ENCODE peak calls at places on chromosomes 13 and 19, in nine cellular contexts. One of them, this sample, is unnamed.

GRCh38 chr19:38666662-38667448 is 19.4 kb downstream of the ACTN4 start:
- DNase-seq in EH: peak; percentile 92
- DNase-seq in DMS153: no peak
- DNase-seq in HT-29: peak; percentile 49
- DNase-seq in Kasumi-1: peak; percentile 24
- DNase-seq in activated T-cell treated with anti-CD3 and anti-CD28 coated beads, Interleukin-2, amount 50 U/mL, for 72 hours: peak; percentile 32
- DNase-seq in GM13976: peak; percentile 76
- DNase-seq in HL-60: no peak
- DNase-seq in body of pancreas: peak; percentile 85
- DNase-seq in this sample: no peak

GRCh38 chr13:78625384-78625783 is 22.0 kb upstream of the POU4F1 start:
- DNase-seq in EH: no peak
- DNase-seq in DMS153: no peak
- DNase-seq in HT-29: no peak
- DNase-seq in Kasumi-1: no peak
- DNase-seq in activated T-cell treated with anti-CD3 and anti-CD28 coated beads, Interleukin-2, amount 50 U/mL, for 72 hours: no peak
- DNase-seq in GM13976: no peak
- DNase-seq in HL-60: no peak
- DNase-seq in body of pancreas: no peak
- DNase-seq in this sample: no peak

GRCh38 chr19:50402544-50403301 is 16.0 kb upstream of the SPIB start:
- DNase-seq in EH: no peak
- DNase-seq in DMS153: no peak
- DNase-seq in HT-29: no peak
- DNase-seq in Kasumi-1: no peak
- DNase-seq in activated T-cell treated with anti-CD3 and anti-CD28 coated beads, Interleukin-2, amount 50 U/mL, for 72 hours: no peak
- DNase-seq in GM13976: no peak
- DNase-seq in HL-60: no peak
- DNase-seq in body of pancreas: no peak
- DNase-seq in this sample: peak; percentile 32

GRCh38 chr19:51772977-51773376 is 12.0 kb downstream of the FPR2 start:
- DNase-seq in EH: no peak
- DNase-seq in DMS153: no peak
- DNase-seq in HT-29: no peak
- DNase-seq in Kasumi-1: no peak
- DNase-seq in activated T-cell treated with anti-CD3 and anti-CD28 coated beads, Interleukin-2, amount 50 U/mL, for 72 hours: no peak
- DNase-seq in GM13976: no peak
- DNase-seq in HL-60: peak; percentile 85
- DNase-seq in body of pancreas: no peak
- DNase-seq in this sample: no peak

GRCh38 chr19:15251010-15251748 is 18.9 kb upstream of the EPHX3 start:
- DNase-seq in EH: peak; percentile 98
- DNase-seq in DMS153: no peak
- DNase-seq in HT-29: no peak
- DNase-seq in Kasumi-1: no peak
- DNase-seq in activated T-cell treated with anti-CD3 and anti-CD28 coated beads, Interleukin-2, amount 50 U/mL, for 72 hours: no peak
- DNase-seq in GM13976: no peak
- DNase-seq in HL-60: no peak
- DNase-seq in body of pancreas: no peak
- DNase-seq in this sample: no peak

GRCh38 chr13:110495376-110495775 is 66.1 kb downstream of the RAB20 start:
- DNase-seq in EH: no peak
- DNase-seq in DMS153: no peak
- DNase-seq in HT-29: no peak
- DNase-seq in Kasumi-1: no peak
- DNase-seq in activated T-cell treated with anti-CD3 and anti-CD28 coated beads, Interleukin-2, amount 50 U/mL, for 72 hours: no peak
- DNase-seq in GM13976: no peak
- DNase-seq in HL-60: no peak
- DNase-seq in body of pancreas: no peak
- DNase-seq in this sample: no peak

GRCh38 chr13:42401376-42401775 is 129.4 kb downstream of the AKAP11 start:
- DNase-seq in EH: no peak
- DNase-seq in DMS153: no peak
- DNase-seq in HT-29: no peak
- DNase-seq in Kasumi-1: no peak
- DNase-seq in activated T-cell treated with anti-CD3 and anti-CD28 coated beads, Interleukin-2, amount 50 U/mL, for 72 hours: no peak
- DNase-seq in GM13976: no peak
- DNase-seq in HL-60: no peak
- DNase-seq in body of pancreas: no peak
- DNase-seq in this sample: no peak

GRCh38 chr19:28242317-28242927 is 970.5 kb downstream of the UQCRFS1 start:
- DNase-seq in EH: peak; percentile 2
- DNase-seq in DMS153: peak; percentile 23
- DNase-seq in HT-29: peak; percentile 68
- DNase-seq in Kasumi-1: no peak
- DNase-seq in activated T-cell treated with anti-CD3 and anti-CD28 coated beads, Interleukin-2, amount 50 U/mL, for 72 hours: no peak
- DNase-seq in GM13976: peak; percentile 30
- DNase-seq in HL-60: peak; percentile 10
- DNase-seq in body of pancreas: peak; percentile 38
- DNase-seq in this sample: peak; percentile 44

GRCh38 chr13:58977085-58977484 is 1186.6 kb downstream of the DIAPH3 start:
- DNase-seq in EH: no peak
- DNase-seq in DMS153: no peak
- DNase-seq in HT-29: no peak
- DNase-seq in Kasumi-1: no peak
- DNase-seq in activated T-cell treated with anti-CD3 and anti-CD28 coated beads, Interleukin-2, amount 50 U/mL, for 72 hours: no peak
- DNase-seq in GM13976: no peak
- DNase-seq in HL-60: no peak
- DNase-seq in body of pancreas: no peak
- DNase-seq in this sample: no peak

GRCh38 chr13:113927661-113928581 is 46.0 kb downstream of the C13orf46 start:
- DNase-seq in EH: peak; percentile 100
- DNase-seq in DMS153: no peak
- DNase-seq in HT-29: no peak
- DNase-seq in Kasumi-1: no peak
- DNase-seq in activated T-cell treated with anti-CD3 and anti-CD28 coated beads, Interleukin-2, amount 50 U/mL, for 72 hours: no peak
- DNase-seq in GM13976: no peak
- DNase-seq in HL-60: no peak
- DNase-seq in body of pancreas: no peak
- DNase-seq in this sample: no peak

GRCh38 chr13:71672527-71672926 is 194.5 kb downstream of the DACH1 start:
- DNase-seq in EH: no peak
- DNase-seq in DMS153: no peak
- DNase-seq in HT-29: peak; percentile 30
- DNase-seq in Kasumi-1: no peak
- DNase-seq in activated T-cell treated with anti-CD3 and anti-CD28 coated beads, Interleukin-2, amount 50 U/mL, for 72 hours: no peak
- DNase-seq in GM13976: no peak
- DNase-seq in HL-60: no peak
- DNase-seq in body of pancreas: no peak
- DNase-seq in this sample: peak; percentile 17

GRCh38 chr19:45406165-45406956 is at the start of gene POLR1G:
- DNase-seq in EH: peak; percentile 87
- DNase-seq in DMS153: peak; percentile 64
- DNase-seq in HT-29: peak; percentile 99
- DNase-seq in Kasumi-1: peak; percentile 91
- DNase-seq in activated T-cell treated with anti-CD3 and anti-CD28 coated beads, Interleukin-2, amount 50 U/mL, for 72 hours: peak; percentile 86
- DNase-seq in GM13976: peak; percentile 92
- DNase-seq in HL-60: peak; percentile 74
- DNase-seq in body of pancreas: peak; percentile 83
- DNase-seq in this sample: peak; percentile 90

GRCh38 chr13:35684432-35684831 is 207.9 kb upstream of the MAB21L1 start:
- DNase-seq in EH: no peak
- DNase-seq in DMS153: no peak
- DNase-seq in HT-29: no peak
- DNase-seq in Kasumi-1: no peak
- DNase-seq in activated T-cell treated with anti-CD3 and anti-CD28 coated beads, Interleukin-2, amount 50 U/mL, for 72 hours: no peak
- DNase-seq in GM13976: no peak
- DNase-seq in HL-60: no peak
- DNase-seq in body of pancreas: no peak
- DNase-seq in this sample: no peak

GRCh38 chr13:110264685-110265275 is 42.2 kb downstream of the COL4A1 start:
- DNase-seq in EH: no peak
- DNase-seq in DMS153: no peak
- DNase-seq in HT-29: no peak
- DNase-seq in Kasumi-1: no peak
- DNase-seq in activated T-cell treated with anti-CD3 and anti-CD28 coated beads, Interleukin-2, amount 50 U/mL, for 72 hours: no peak
- DNase-seq in GM13976: no peak
- DNase-seq in HL-60: no peak
- DNase-seq in body of pancreas: no peak
- DNase-seq in this sample: no peak

GRCh38 chr13:49234741-49235140 is 13.0 kb upstream of the CDADC1 start:
- DNase-seq in EH: no peak
- DNase-seq in DMS153: no peak
- DNase-seq in HT-29: no peak
- DNase-seq in Kasumi-1: no peak
- DNase-seq in activated T-cell treated with anti-CD3 and anti-CD28 coated beads, Interleukin-2, amount 50 U/mL, for 72 hours: no peak
- DNase-seq in GM13976: no peak
- DNase-seq in HL-60: no peak
- DNase-seq in body of pancreas: no peak
- DNase-seq in this sample: no peak

GRCh38 chr13:105979586-105979985 is 555.9 kb downstream of the EFNB2 start:
- DNase-seq in EH: peak; percentile 24
- DNase-seq in DMS153: peak; percentile 21
- DNase-seq in HT-29: peak; percentile 73
- DNase-seq in Kasumi-1: no peak
- DNase-seq in activated T-cell treated with anti-CD3 and anti-CD28 coated beads, Interleukin-2, amount 50 U/mL, for 72 hours: no peak
- DNase-seq in GM13976: no peak
- DNase-seq in HL-60: no peak
- DNase-seq in body of pancreas: peak; percentile 63
- DNase-seq in this sample: no peak

GRCh38 chr19:10510301-10510802 is 6.9 kb downstream of the S1PR5 start:
- DNase-seq in EH: peak; percentile 18
- DNase-seq in DMS153: no peak
- DNase-seq in HT-29: no peak
- DNase-seq in Kasumi-1: peak; percentile 14
- DNase-seq in activated T-cell treated with anti-CD3 and anti-CD28 coated beads, Interleukin-2, amount 50 U/mL, for 72 hours: peak; percentile 67
- DNase-seq in GM13976: peak; percentile 85
- DNase-seq in HL-60: no peak
- DNase-seq in body of pancreas: no peak
- DNase-seq in this sample: peak; percentile 81

GRCh38 chr19:10835089-10835753 is 791 bp downstream of the TMED1 start:
- DNase-seq in EH: no peak
- DNase-seq in DMS153: no peak
- DNase-seq in HT-29: no peak
- DNase-seq in Kasumi-1: no peak
- DNase-seq in activated T-cell treated with anti-CD3 and anti-CD28 coated beads, Interleukin-2, amount 50 U/mL, for 72 hours: no peak
- DNase-seq in GM13976: no peak
- DNase-seq in HL-60: no peak
- DNase-seq in body of pancreas: peak; percentile 40
- DNase-seq in this sample: no peak

GRCh38 chr13:104315606-104316005 is 1249.4 kb upstream of the SLC10A2 start:
- DNase-seq in EH: peak; percentile 69
- DNase-seq in DMS153: no peak
- DNase-seq in HT-29: peak; percentile 46
- DNase-seq in Kasumi-1: no peak
- DNase-seq in activated T-cell treated with anti-CD3 and anti-CD28 coated beads, Interleukin-2, amount 50 U/mL, for 72 hours: no peak
- DNase-seq in GM13976: no peak
- DNase-seq in HL-60: no peak
- DNase-seq in body of pancreas: no peak
- DNase-seq in this sample: no peak

GRCh38 chr13:72648513-72649065 is 78.8 kb downstream of the MZT1 start:
- DNase-seq in EH: peak; percentile 1
- DNase-seq in DMS153: no peak
- DNase-seq in HT-29: peak; percentile 38
- DNase-seq in Kasumi-1: no peak
- DNase-seq in activated T-cell treated with anti-CD3 and anti-CD28 coated beads, Interleukin-2, amount 50 U/mL, for 72 hours: no peak
- DNase-seq in GM13976: no peak
- DNase-seq in HL-60: no peak
- DNase-seq in body of pancreas: no peak
- DNase-seq in this sample: no peak

GRCh38 chr13:33381906-33382305 is 96.4 kb upstream of the STARD13 start:
- DNase-seq in EH: no peak
- DNase-seq in DMS153: no peak
- DNase-seq in HT-29: no peak
- DNase-seq in Kasumi-1: no peak
- DNase-seq in activated T-cell treated with anti-CD3 and anti-CD28 coated beads, Interleukin-2, amount 50 U/mL, for 72 hours: no peak
- DNase-seq in GM13976: no peak
- DNase-seq in HL-60: no peak
- DNase-seq in body of pancreas: no peak
- DNase-seq in this sample: no peak

GRCh38 chr19:12112238-12112637 is 27.9 kb downstream of the ZNF20 start:
- DNase-seq in EH: peak; percentile 46
- DNase-seq in DMS153: no peak
- DNase-seq in HT-29: no peak
- DNase-seq in Kasumi-1: no peak
- DNase-seq in activated T-cell treated with anti-CD3 and anti-CD28 coated beads, Interleukin-2, amount 50 U/mL, for 72 hours: no peak
- DNase-seq in GM13976: no peak
- DNase-seq in HL-60: no peak
- DNase-seq in body of pancreas: no peak
- DNase-seq in this sample: no peak

GRCh38 chr19:6249296-6249695 is 30.5 kb downstream of the MLLT1 start:
- DNase-seq in EH: peak; percentile 42
- DNase-seq in DMS153: no peak
- DNase-seq in HT-29: no peak
- DNase-seq in Kasumi-1: no peak
- DNase-seq in activated T-cell treated with anti-CD3 and anti-CD28 coated beads, Interleukin-2, amount 50 U/mL, for 72 hours: no peak
- DNase-seq in GM13976: no peak
- DNase-seq in HL-60: no peak
- DNase-seq in body of pancreas: no peak
- DNase-seq in this sample: no peak

GRCh38 chr19:39445258-39446071 is at the start of gene SUPT5H:
- DNase-seq in EH: peak; percentile 98
- DNase-seq in DMS153: peak; percentile 96
- DNase-seq in HT-29: peak; percentile 100
- DNase-seq in Kasumi-1: peak; percentile 95
- DNase-seq in activated T-cell treated with anti-CD3 and anti-CD28 coated beads, Interleukin-2, amount 50 U/mL, for 72 hours: peak; percentile 99
- DNase-seq in GM13976: peak; percentile 99
- DNase-seq in HL-60: peak; percentile 99
- DNase-seq in body of pancreas: peak; percentile 99
- DNase-seq in this sample: peak; percentile 96

GRCh38 chr13:98300956-98301641 is 124.0 kb upstream of the RNF113B start:
- DNase-seq in EH: peak; percentile 79
- DNase-seq in DMS153: no peak
- DNase-seq in HT-29: peak; percentile 91
- DNase-seq in Kasumi-1: no peak
- DNase-seq in activated T-cell treated with anti-CD3 and anti-CD28 coated beads, Interleukin-2, amount 50 U/mL, for 72 hours: no peak
- DNase-seq in GM13976: no peak
- DNase-seq in HL-60: no peak
- DNase-seq in body of pancreas: peak; percentile 55
- DNase-seq in this sample: no peak

GRCh38 chr13:36332986-36333385 is 13.2 kb downstream of the SPART start:
- DNase-seq in EH: peak; percentile 51
- DNase-seq in DMS153: no peak
- DNase-seq in HT-29: no peak
- DNase-seq in Kasumi-1: no peak
- DNase-seq in activated T-cell treated with anti-CD3 and anti-CD28 coated beads, Interleukin-2, amount 50 U/mL, for 72 hours: no peak
- DNase-seq in GM13976: no peak
- DNase-seq in HL-60: no peak
- DNase-seq in body of pancreas: no peak
- DNase-seq in this sample: no peak

GRCh38 chr13:110530839-110531499 is 30.6 kb downstream of the RAB20 start:
- DNase-seq in EH: no peak
- DNase-seq in DMS153: no peak
- DNase-seq in HT-29: no peak
- DNase-seq in Kasumi-1: no peak
- DNase-seq in activated T-cell treated with anti-CD3 and anti-CD28 coated beads, Interleukin-2, amount 50 U/mL, for 72 hours: no peak
- DNase-seq in GM13976: no peak
- DNase-seq in HL-60: no peak
- DNase-seq in body of pancreas: no peak
- DNase-seq in this sample: no peak

GRCh38 chr19:41001243-41001971 is 10.3 kb downstream of the CYP2B6 start:
- DNase-seq in EH: no peak
- DNase-seq in DMS153: no peak
- DNase-seq in HT-29: peak; percentile 29
- DNase-seq in Kasumi-1: no peak
- DNase-seq in activated T-cell treated with anti-CD3 and anti-CD28 coated beads, Interleukin-2, amount 50 U/mL, for 72 hours: no peak
- DNase-seq in GM13976: no peak
- DNase-seq in HL-60: no peak
- DNase-seq in body of pancreas: no peak
- DNase-seq in this sample: no peak

GRCh38 chr13:21106089-21106488 is 44.7 kb upstream of the LATS2 start:
- DNase-seq in EH: peak; percentile 80
- DNase-seq in DMS153: no peak
- DNase-seq in HT-29: no peak
- DNase-seq in Kasumi-1: no peak
- DNase-seq in activated T-cell treated with anti-CD3 and anti-CD28 coated beads, Interleukin-2, amount 50 U/mL, for 72 hours: no peak
- DNase-seq in GM13976: no peak
- DNase-seq in HL-60: no peak
- DNase-seq in body of pancreas: no peak
- DNase-seq in this sample: no peak

GRCh38 chr13:111469450-111469849 is 149.0 kb downstream of the TEX29 start:
- DNase-seq in EH: no peak
- DNase-seq in DMS153: no peak
- DNase-seq in HT-29: no peak
- DNase-seq in Kasumi-1: no peak
- DNase-seq in activated T-cell treated with anti-CD3 and anti-CD28 coated beads, Interleukin-2, amount 50 U/mL, for 72 hours: no peak
- DNase-seq in GM13976: no peak
- DNase-seq in HL-60: no peak
- DNase-seq in body of pancreas: no peak
- DNase-seq in this sample: no peak

GRCh38 chr13:113917096-113917495 is 53.2 kb upstream of the GAS6 start:
- DNase-seq in EH: no peak
- DNase-seq in DMS153: no peak
- DNase-seq in HT-29: no peak
- DNase-seq in Kasumi-1: no peak
- DNase-seq in activated T-cell treated with anti-CD3 and anti-CD28 coated beads, Interleukin-2, amount 50 U/mL, for 72 hours: no peak
- DNase-seq in GM13976: no peak
- DNase-seq in HL-60: no peak
- DNase-seq in body of pancreas: no peak
- DNase-seq in this sample: no peak